ENCODE peak calls at places on chromosomes 4 and X, in four cellular contexts. I is GM23338; K is caudate nucleus; Y is activated CD4-positive, alpha-beta T cell treated with anti-CD3 and anti-CD28 coated beads for 36 hours. J is an unnamed sample.
A peak's percentile ranks its signal among the peaks of the same experiment; 100 is the strongest.

GRCh38 chr4:173121044-173121685 is 47.4 kb upstream of the GALNT7 start:
- DNase-seq in K (no peak), Y (peak; percentile 16), I (peak; percentile 56), J (no peak)

GRCh38 chr4:151709587-151709986 is 51.2 kb downstream of the GATB start:
- DNase-seq in I (no peak), K (no peak), Y (no peak), J (no peak)

GRCh38 chr4:54152846-54153600 is 53.1 kb downstream of the GSX2 start:
- DNase-seq in Y (no peak), I (no peak), K (no peak), J (no peak)

GRCh38 chrX:101232316-101232715 is 12.7 kb downstream of the DRP2 start:
- DNase-seq in I (no peak), Y (no peak), K (no peak), J (no peak)

GRCh38 chrX:17547658-17548057 is 172.7 kb downstream of the NHS start:
- DNase-seq in I (no peak), Y (no peak), K (no peak), J (no peak)

GRCh38 chrX:46840946-46841740 is 4.3 kb downstream of the RP2 start:
- DNase-seq in I (no peak), K (peak; percentile 21), Y (no peak), J (peak; percentile 32)

GRCh38 chr4:89939464-89939863 is 44.8 kb downstream of the MMRN1 start:
- DNase-seq in I (no peak), K (no peak), Y (no peak), J (no peak)

GRCh38 chr4:38902695-38903094 is 35.1 kb downstream of the FAM114A1 start:
- DNase-seq in K (peak; percentile 17), I (peak; percentile 33), Y (no peak), J (no peak)

GRCh38 chr4:155099231-155099630 is 109.2 kb upstream of the NPY2R start:
- DNase-seq in I (peak; percentile 27), Y (no peak), K (no peak), J (no peak)

GRCh38 chrX:97199501-97199900 is 315.8 kb downstream of the RPA4 start:
- DNase-seq in Y (no peak), K (no peak), I (no peak), J (no peak)

GRCh38 chr4:87243426-87244053 is 23.1 kb upstream of the KLHL8 start:
- DNase-seq in Y (no peak), K (no peak), I (peak; percentile 43), J (no peak)

GRCh38 chr4:26525136-26525535 is 34.9 kb upstream of the CCKAR start:
- DNase-seq in I (no peak), K (no peak), Y (no peak), J (no peak)

GRCh38 chr4:103786014-103786413 is 66.2 kb upstream of the TACR3 start:
- DNase-seq in Y (peak; percentile 11), K (no peak), I (peak; percentile 91), J (no peak)

GRCh38 chr4:122663814-122664610 is 43.1 kb upstream of the IL21 start:
- DNase-seq in K (no peak), Y (peak; percentile 32), I (no peak), J (no peak)

GRCh38 chrX:112359906-112360305 is 277.3 kb upstream of the TRPC5 start:
- DNase-seq in I (no peak), K (no peak), Y (no peak), J (no peak)

GRCh38 chr4:108560624-108561023 is 59.8 kb upstream of the RPL34 start:
- DNase-seq in I (no peak), Y (no peak), K (no peak), J (no peak)

GRCh38 chr4:164508126-164508525 is 245.8 kb upstream of the SMIM31 start:
- DNase-seq in Y (no peak), I (no peak), K (no peak), J (no peak)

GRCh38 chr4:126784966-126785580 is 847.7 kb upstream of the INTU start:
- DNase-seq in K (no peak), I (no peak), Y (no peak), J (no peak)

GRCh38 chr4:153451931-153452660 is 14.1 kb upstream of the TMEM131L start:
- DNase-seq in Y (no peak), I (peak; percentile 82), K (no peak), J (no peak)

J was measured in hippocampal formation.